ENCODE peak calls at places on chromosomes 4 and X, in six cellular contexts. One of them, this sample, is unnamed.

GRCh38 chr4:150145090-150145949 is 67.1 kb downstream of the DCLK2 start:
- DNase-seq in GM23338: peak; percentile 60
- DNase-seq in OCI-LY7: no peak
- DNase-seq in mucosa of descending colon: no peak
- DNase-seq in GM23248: peak; percentile 20
- DNase-seq in fibroblast of mammary gland: no peak
- DNase-seq in this sample: no peak

GRCh38 chr4:76640252-76640925 is 205.4 kb downstream of the SHROOM3 start:
- DNase-seq in GM23338: peak; percentile 29
- DNase-seq in fibroblast of mammary gland: no peak
- DNase-seq in OCI-LY7: no peak
- DNase-seq in GM23248: no peak
- DNase-seq in mucosa of descending colon: no peak
- DNase-seq in this sample: no peak

GRCh38 chr4:74625981-74626380 is 168.3 kb downstream of the BTC start:
- DNase-seq in mucosa of descending colon: no peak
- DNase-seq in OCI-LY7: no peak
- DNase-seq in GM23248: no peak
- DNase-seq in fibroblast of mammary gland: no peak
- DNase-seq in GM23338: no peak
- DNase-seq in this sample: no peak

GRCh38 chrX:32576885-32577284 is 634.5 kb downstream of the DMD start:
- DNase-seq in mucosa of descending colon: no peak
- DNase-seq in OCI-LY7: no peak
- DNase-seq in GM23248: no peak
- DNase-seq in GM23338: no peak
- DNase-seq in fibroblast of mammary gland: no peak
- DNase-seq in this sample: no peak

GRCh38 chr4:184409911-184410692 is 64.2 kb downstream of the IRF2 start:
- DNase-seq in OCI-LY7: peak; percentile 51
- DNase-seq in GM23248: no peak
- DNase-seq in mucosa of descending colon: no peak
- DNase-seq in GM23338: no peak
- DNase-seq in fibroblast of mammary gland: no peak
- DNase-seq in this sample: peak; percentile 34

GRCh38 chr4:47278631-47279030 is 184.9 kb downstream of the COMMD8 start:
- DNase-seq in GM23338: no peak
- DNase-seq in OCI-LY7: no peak
- DNase-seq in GM23248: no peak
- DNase-seq in fibroblast of mammary gland: no peak
- DNase-seq in mucosa of descending colon: no peak
- DNase-seq in this sample: no peak

GRCh38 chrX:123206222-123206621 is 22.1 kb downstream of the GRIA3 start:
- DNase-seq in mucosa of descending colon: no peak
- DNase-seq in fibroblast of mammary gland: no peak
- DNase-seq in GM23338: no peak
- DNase-seq in GM23248: no peak
- DNase-seq in OCI-LY7: no peak
- DNase-seq in this sample: no peak

GRCh38 chrX:9374537-9374936 is 90.3 kb upstream of the TBL1X start:
- DNase-seq in GM23338: no peak
- DNase-seq in mucosa of descending colon: peak; percentile 64
- DNase-seq in OCI-LY7: no peak
- DNase-seq in fibroblast of mammary gland: no peak
- DNase-seq in GM23248: no peak
- DNase-seq in this sample: no peak

GRCh38 chr4:113356452-113356851 is 307.0 kb downstream of the ANK2 start:
- DNase-seq in GM23248: no peak
- DNase-seq in OCI-LY7: no peak
- DNase-seq in mucosa of descending colon: no peak
- DNase-seq in fibroblast of mammary gland: no peak
- DNase-seq in GM23338: no peak
- DNase-seq in this sample: no peak

GRCh38 chrX:40938418-40938817 is 146.8 kb upstream of the USP9X start:
- DNase-seq in GM23248: peak; percentile 66
- DNase-seq in mucosa of descending colon: no peak
- DNase-seq in fibroblast of mammary gland: peak; percentile 21
- DNase-seq in OCI-LY7: no peak
- DNase-seq in GM23338: no peak
- DNase-seq in this sample: no peak

GRCh38 chr4:175539498-175539897 is 272.6 kb downstream of the GPM6A start:
- DNase-seq in mucosa of descending colon: no peak
- DNase-seq in fibroblast of mammary gland: no peak
- DNase-seq in GM23248: no peak
- DNase-seq in OCI-LY7: no peak
- DNase-seq in GM23338: no peak
- DNase-seq in this sample: no peak

GRCh38 chrX:14291626-14292025 is 237.7 kb upstream of the GLRA2 start:
- DNase-seq in fibroblast of mammary gland: no peak
- DNase-seq in GM23248: no peak
- DNase-seq in mucosa of descending colon: no peak
- DNase-seq in GM23338: peak; percentile 34
- DNase-seq in OCI-LY7: no peak
- DNase-seq in this sample: no peak

GRCh38 chr4:136484996-136485395 is 1047.3 kb downstream of the PCDH18 start:
- DNase-seq in GM23248: no peak
- DNase-seq in mucosa of descending colon: no peak
- DNase-seq in OCI-LY7: no peak
- DNase-seq in GM23338: no peak
- DNase-seq in fibroblast of mammary gland: no peak
- DNase-seq in this sample: no peak

DNA sequence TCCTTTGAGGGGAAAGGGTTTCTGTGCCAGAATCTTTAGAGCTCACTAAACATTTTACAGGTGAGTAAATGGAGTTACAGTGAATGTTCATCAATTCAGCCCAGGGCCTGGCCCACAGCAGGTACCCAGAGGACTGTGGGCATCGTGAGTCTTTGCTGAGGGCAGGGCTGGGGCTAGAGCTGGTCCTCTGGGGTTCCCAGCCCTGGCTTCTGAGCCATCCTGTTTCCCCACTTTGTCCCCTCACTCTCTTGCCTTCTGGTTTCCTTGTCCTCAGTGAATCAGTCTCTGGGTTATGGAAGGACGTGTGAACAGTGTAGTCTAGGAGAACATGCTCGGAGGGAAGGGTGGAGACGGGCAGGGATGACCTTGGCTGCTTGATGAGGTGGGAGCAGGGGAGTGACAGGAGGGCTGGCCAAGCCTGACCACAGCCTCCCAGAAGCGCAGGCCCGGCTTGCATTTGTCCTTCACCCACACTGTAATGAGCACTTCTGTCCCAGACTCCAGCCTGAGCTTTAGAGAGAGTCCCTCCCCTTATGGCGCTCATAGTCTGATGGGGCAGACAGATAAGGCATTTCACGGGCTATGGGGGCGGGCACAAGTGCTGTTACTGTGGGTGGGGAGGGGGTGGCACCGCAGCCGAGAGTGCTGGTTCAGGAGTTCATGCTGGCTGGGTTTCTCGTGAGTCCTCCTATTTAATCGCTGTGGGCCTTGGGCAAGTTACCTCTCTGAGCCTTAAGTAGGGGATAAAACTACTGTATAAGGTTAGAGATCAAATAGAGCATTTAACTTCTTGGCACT is 17.3 kb downstream of the TBC1D14 start:
- DNase-seq in mucosa of descending colon: peak; percentile 89
- DNase-seq in GM23248: no peak
- DNase-seq in fibroblast of mammary gland: peak; percentile 33
- DNase-seq in OCI-LY7: no peak
- DNase-seq in GM23338: no peak
- DNase-seq in this sample: peak; percentile 62
- H3K4me3 ChIP-seq in mucosa of descending colon: no peak overlapping the region
- H3K4me3 ChIP-seq in GM23248: no peak overlapping the region
- H3K4me3 ChIP-seq in fibroblast of mammary gland: no peak overlapping the region
- H3K4me3 ChIP-seq in OCI-LY7: no peak overlapping the region
- H3K4me3 ChIP-seq in GM23338: no peak overlapping the region
- H3K4me3 ChIP-seq in this sample: peak overlapping the region; percentile 33

GRCh38 chr4:40334591-40335507 is at the start of gene CHRNA9:
- DNase-seq in fibroblast of mammary gland: peak; percentile 21
- DNase-seq in mucosa of descending colon: no peak
- DNase-seq in GM23338: peak; percentile 59
- DNase-seq in OCI-LY7: no peak
- DNase-seq in GM23248: peak; percentile 41
- DNase-seq in this sample: no peak
- H3K4me3 ChIP-seq in fibroblast of mammary gland: no peak within 1 kb of the TSS
- H3K4me3 ChIP-seq in mucosa of descending colon: no peak within 1 kb of the TSS
- H3K4me3 ChIP-seq in GM23338: peak within 1 kb of the TSS; percentile 31
- H3K4me3 ChIP-seq in OCI-LY7: no peak within 1 kb of the TSS
- H3K4me3 ChIP-seq in GM23248: peak within 1 kb of the TSS; percentile 17
- H3K4me3 ChIP-seq in this sample: no peak within 1 kb of the TSS

GRCh38 chr4:121764702-121765367 is at the start of gene SMIM43:
- DNase-seq in OCI-LY7: no peak
- DNase-seq in fibroblast of mammary gland: no peak
- DNase-seq in mucosa of descending colon: no peak
- DNase-seq in GM23248: peak; percentile 51
- DNase-seq in GM23338: peak; percentile 66
- DNase-seq in this sample: no peak
- H3K4me3 ChIP-seq in OCI-LY7: no peak within 1 kb of the TSS
- H3K4me3 ChIP-seq in fibroblast of mammary gland: peak within 1 kb of the TSS; percentile 57
- H3K4me3 ChIP-seq in mucosa of descending colon: no peak within 1 kb of the TSS
- H3K4me3 ChIP-seq in GM23248: peak within 1 kb of the TSS; percentile 75
- H3K4me3 ChIP-seq in GM23338: peak within 1 kb of the TSS; percentile 80
- H3K4me3 ChIP-seq in this sample: no peak within 1 kb of the TSS

GRCh38 chr4:4602468-4602867 is 60.6 kb upstream of the STX18 start:
- DNase-seq in fibroblast of mammary gland: no peak
- DNase-seq in OCI-LY7: no peak
- DNase-seq in GM23248: no peak
- DNase-seq in mucosa of descending colon: no peak
- DNase-seq in GM23338: no peak
- DNase-seq in this sample: no peak
- H3K4me3 ChIP-seq in fibroblast of mammary gland: no peak overlapping the region
- H3K4me3 ChIP-seq in OCI-LY7: no peak overlapping the region
- H3K4me3 ChIP-seq in GM23248: no peak overlapping the region
- H3K4me3 ChIP-seq in mucosa of descending colon: no peak overlapping the region
- H3K4me3 ChIP-seq in GM23338: no peak overlapping the region
- H3K4me3 ChIP-seq in this sample: no peak overlapping the region

This sample was measured in CD4-positive, alpha-beta memory T cell.